ENCODE peak calls at places on chromosomes 2 and 18, in four cellular contexts. A is heart right ventricle; L is CD8-positive, alpha-beta T cell; J is upper lobe of right lung. B is an unnamed sample.

GRCh38 chr2:62038980-62039771 is 133.7 kb downstream of the COMMD1 start:
- DNase-seq in L (peak; percentile 22), J (no peak), A (no peak), B (no peak)

GRCh38 chr2:121350884-121351283 is 65.9 kb upstream of the TFCP2L1 start:
- DNase-seq in L (no peak), A (no peak), J (no peak), B (no peak)

GRCh38 chr2:26088038-26088643 is 54.3 kb downstream of the RAB10 start:
- DNase-seq in L (no peak), J (no peak), A (no peak), B (no peak)

GRCh38 chr2:42801388-42801787 is 9.0 kb upstream of the HAAO start:
- DNase-seq in L (no peak), J (no peak), A (no peak), B (no peak)

GRCh38 chr2:74405994-74406583 is 15.3 kb downstream of the C2orf81 start:
- DNase-seq in L (no peak), A (no peak), J (no peak), B (no peak)

GRCh38 chr2:204024503-204024902 is 87.9 kb downstream of the ICOS start:
- DNase-seq in A (no peak), L (no peak), J (no peak), B (no peak)

GRCh38 chr2:237473474-237474453 is 13.3 kb upstream of the MLPH start:
- DNase-seq in A (no peak), J (peak; percentile 91), L (no peak), B (no peak)

GRCh38 chr2:72959995-72960981 is 43.0 kb downstream of the EMX1 start:
- DNase-seq in A (no peak), J (no peak), L (no peak), B (no peak)

GRCh38 chr2:79670198-79670597 is 157.3 kb downstream of the CTNNA2 start:
- DNase-seq in L (no peak), A (no peak), J (no peak), B (no peak)

GRCh38 chr2:202577250-202578183 is 57.3 kb upstream of the FAM117B start:
- DNase-seq in L (no peak), A (no peak), J (no peak), B (no peak)

GRCh38 chr2:201402651-201403573 is 45.8 kb upstream of the FLACC1 start:
- DNase-seq in J (no peak), L (no peak), A (no peak), B (no peak)

GRCh38 chr2:192669505-192670082 is 474.9 kb upstream of the TMEFF2 start:
- DNase-seq in A (no peak), L (no peak), J (no peak), B (no peak)

GRCh38 chr2:215693269-215693998 is 257.6 kb upstream of the FN1 start:
- DNase-seq in J (no peak), L (no peak), A (no peak), B (no peak)

GRCh38 chr2:180572346-180572745 is 408.1 kb upstream of the UBE2E3 start:
- DNase-seq in L (no peak), J (no peak), A (no peak), B (no peak)

GRCh38 chr2:9737053-9737875 is 106.0 kb upstream of the TAF1B start:
- DNase-seq in L (no peak), J (no peak), A (no peak), B (no peak)

GRCh38 chr18:52313213-52313612 is 26.8 kb upstream of the DCC start:
- DNase-seq in L (no peak), J (no peak), A (no peak), B (no peak)

GRCh38 chr2:103512442-103512841 is 750.6 kb downstream of the TMEM182 start:
- DNase-seq in L (no peak), J (no peak), A (no peak), B (no peak)

GRCh38 chr2:159960413-159960812 is 102.0 kb downstream of the PLA2R1 start:
- DNase-seq in L (no peak), J (no peak), A (no peak), B (no peak)

GRCh38 chr2:105397025-105397722 is 1.7 kb downstream of the FHL2 start:
- DNase-seq in A (no peak), L (no peak), J (no peak), B (no peak)

GRCh38 chr2:144241801-144242200 is 278.1 kb downstream of the ZEB2 start:
- DNase-seq in A (no peak), J (no peak), L (no peak), B (no peak)

GRCh38 chr18:13813271-13813849 is 10.6 kb upstream of the MC5R start:
- DNase-seq in A (peak; percentile 29), L (no peak), J (no peak), B (peak; percentile 9)

GRCh38 chr2:222000326-222000725 is 298.5 kb downstream of the PAX3 start:
- DNase-seq in A (no peak), L (no peak), J (no peak), B (no peak)

GRCh38 chr2:95384854-95385569 is 17.5 kb upstream of the FAHD2A start:
- DNase-seq in J (peak; percentile 49), A (no peak), L (no peak), B (no peak)

GRCh38 chr2:88711331-88711730 is 19.9 kb downstream of the RPIA start:
- DNase-seq in L (no peak), A (no peak), J (no peak), B (no peak)

GRCh38 chr2:7060602-7061435 is 143.6 kb downstream of the RNF144A start:
- DNase-seq in L (no peak), J (no peak), A (no peak), B (no peak)

GRCh38 chr18:69974365-69974764 is 26.7 kb upstream of the CD226 start:
- DNase-seq in J (no peak), A (no peak), L (no peak), B (no peak)

GRCh38 chr2:207619764-207620203 is 5.4 kb downstream of the METTL21A start:
- DNase-seq in A (no peak), L (no peak), J (no peak), B (no peak)

GRCh38 chr18:13198701-13199100 is 19.9 kb upstream of the LDLRAD4 start:
- DNase-seq in A (no peak), L (no peak), J (no peak), B (no peak)

GRCh38 chr2:241505781-241506201 is 2.6 kb downstream of the STK25 start:
- DNase-seq in A (no peak), L (no peak), J (no peak), B (no peak)

GRCh38 chr2:241508240-241508509 is 209 bp downstream of the STK25 start:
- DNase-seq in A (no peak), L (no peak), J (no peak), B (peak; percentile 81)

GRCh38 chr2:241505086-241505780 is 3.2 kb downstream of the STK25 start:
- DNase-seq in L (no peak), J (no peak), A (no peak), B (no peak)

GRCh38 chr2:241507430-241508239 is 749 bp downstream of the STK25 start:
- DNase-seq in A (no peak), L (peak; percentile 25), J (peak; percentile 85), B (no peak)

DNA sequence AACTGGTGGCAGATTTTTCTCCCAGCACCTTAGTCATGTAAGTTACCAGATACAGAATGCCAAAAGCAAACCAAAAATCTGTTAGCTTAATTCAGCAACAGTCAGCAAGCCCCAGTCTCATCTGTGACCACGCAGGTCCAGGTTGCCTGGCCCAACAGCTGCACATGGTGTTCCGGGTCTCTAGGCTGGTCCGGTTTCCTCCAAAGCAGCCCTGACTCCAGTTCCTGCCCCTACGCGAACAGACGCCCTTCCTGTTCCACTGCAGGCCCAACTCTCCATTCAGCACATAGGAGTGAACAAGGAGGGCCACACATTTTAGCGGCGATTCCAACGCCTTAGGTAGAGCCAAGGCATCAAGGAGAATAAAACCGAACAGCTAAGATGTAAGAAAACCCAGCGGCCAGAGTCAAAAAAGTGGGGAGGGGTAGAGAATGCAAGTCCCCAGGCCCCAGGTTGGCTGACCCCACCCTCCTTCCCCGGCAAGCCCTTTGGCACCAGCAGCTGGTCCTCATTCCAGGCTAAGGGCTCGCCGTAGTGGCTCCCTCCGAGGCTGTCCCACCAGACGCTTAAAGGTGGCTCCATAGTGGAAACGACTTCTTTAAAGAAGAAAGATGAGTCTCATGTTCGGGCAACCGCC is 1.5 kb downstream of the STK25 start:
- DNase-seq in L (no peak), A (no peak), J (no peak), B (no peak)
- H3K27ac ChIP-seq in L (no peak overlapping the region), A (peak overlapping the region; percentile 89), J (peak overlapping the region; percentile 92), B (no peak overlapping the region)

GRCh38 chr2:30232801-30233130 is 1.4 kb downstream of the LBH start:
- DNase-seq in A (no peak), L (peak; percentile 82), J (no peak), B (no peak)

GRCh38 chr2:30233142-30233961 is 2.0 kb downstream of the LBH start:
- DNase-seq in L (no peak), A (no peak), J (no peak), B (no peak)

GRCh38 chr2:30231726-30232026 is 342 bp downstream of the LBH start:
- DNase-seq in L (no peak), J (no peak), A (no peak), B (no peak)

GRCh38 chr2:30230855-30231725 is at the start of gene LBH:
- DNase-seq in L (peak; percentile 90), A (peak; percentile 90), J (peak; percentile 89), B (no peak)

DNA sequence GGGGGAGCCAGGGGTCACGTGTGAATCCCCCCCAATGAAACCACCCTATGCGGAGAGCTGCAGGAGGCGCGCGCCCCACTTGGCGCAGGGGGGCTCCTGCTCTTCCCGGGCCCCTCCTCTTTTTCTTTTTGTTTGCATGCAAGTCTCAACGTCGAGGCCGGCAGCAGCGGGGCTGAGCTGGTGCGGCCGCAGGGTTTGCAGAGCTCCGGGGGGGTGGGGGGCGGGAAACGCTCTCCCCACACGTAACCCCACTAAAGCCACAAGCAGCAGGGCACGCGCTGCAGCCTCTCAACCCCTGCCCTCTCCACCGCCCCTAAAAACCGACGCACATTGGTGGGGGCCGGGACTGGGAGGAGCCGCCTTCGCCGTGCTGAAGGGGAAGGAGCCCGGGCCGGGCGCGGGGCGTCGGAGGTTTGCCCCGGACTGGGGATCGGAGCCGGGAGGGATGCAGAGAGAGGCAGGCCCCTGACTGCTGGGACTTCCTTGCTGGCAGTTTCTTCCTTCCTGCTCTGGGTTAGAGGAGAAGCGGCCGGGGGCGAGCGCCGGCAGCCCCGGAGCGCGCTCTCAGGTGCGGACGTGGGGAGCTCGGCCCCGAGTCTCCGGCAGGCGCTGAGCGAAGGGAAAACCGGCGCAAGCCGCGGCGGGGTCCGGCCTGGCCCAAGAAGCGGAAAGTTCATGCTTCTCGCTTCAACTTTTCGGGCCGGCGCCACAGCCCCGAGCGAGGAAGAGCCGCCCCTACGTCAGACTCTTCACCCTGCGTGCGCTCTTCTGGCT is 880 bp downstream of the LBH start:
- DNase-seq in J (peak; percentile 77), L (peak; percentile 93), A (peak; percentile 60), B (no peak)
- H3K27ac ChIP-seq in J (peak overlapping the region; percentile 87), L (peak overlapping the region; percentile 99), A (peak overlapping the region; percentile 99), B (no peak overlapping the region)

GRCh38 chr2:33212151-33212550 is 264.3 kb upstream of the RASGRP3 start:
- DNase-seq in J (no peak), A (no peak), L (no peak), B (no peak)
- H3K27ac ChIP-seq in J (no peak overlapping the region), A (no peak overlapping the region), L (no peak overlapping the region), B (no peak overlapping the region)

GRCh38 chr2:234308814-234309195 is 188.1 kb downstream of the ARL4C start:
- DNase-seq in J (no peak), L (peak; percentile 83), A (no peak), B (no peak)
- H3K27ac ChIP-seq in J (no peak overlapping the region), L (peak overlapping the region; percentile 14), A (peak overlapping the region; percentile 31), B (no peak overlapping the region)

GRCh38 chr2:100785621-100786296 is 34.2 kb upstream of the NPAS2 start:
- DNase-seq in A (no peak), L (no peak), J (no peak), B (no peak)
- H3K27ac ChIP-seq in A (peak overlapping the region; percentile 3), L (no peak overlapping the region), J (peak overlapping the region; percentile 36), B (peak overlapping the region; percentile 20)